ENCODE peak calls at places on chromosomes 16 and 17, in eight cellular contexts. S is AG09309; B is NCI-H1436; F is NCI-H1105; A is stimulated activated CD4-positive, alpha-beta T cell treated with anti-CD3 and anti-CD28 coated beads, Interleukin-1b, Interleukin-23, amount 100 ng/mL, for 24 hours; G is BE2C; C is immature natural killer cell; V is hypothalamus. Y is an unnamed sample.

GRCh38 chr16:73955255-73955654 is 341.4 kb upstream of the PSMD7 start:
- DNase-seq in G (no peak), C (no peak), B (no peak), A (no peak), F (no peak), S (no peak), V (no peak), Y (no peak)

GRCh38 chr16:47917118-47917517 is 238.7 kb downstream of the ABCC12 start:
- DNase-seq in G (no peak), B (no peak), A (no peak), F (no peak), V (no peak), C (no peak), S (no peak), Y (no peak)

GRCh38 chr17:39393732-39394131 is 7.7 kb downstream of the FBXL20 start:
- DNase-seq in F (no peak), B (no peak), C (no peak), S (no peak), A (no peak), G (no peak), V (no peak), Y (no peak)

GRCh38 chr17:77441130-77441920 is 300.6 kb downstream of the SEC14L1 start:
- DNase-seq in F (no peak), S (no peak), C (peak), G (peak), A (no peak), B (peak), V (no peak), Y (no peak)

GRCh38 chr16:82311528-82311927 is 141.5 kb upstream of the MPHOSPH6 start:
- DNase-seq in G (no peak), A (no peak), C (peak), S (no peak), B (no peak), V (no peak), F (no peak), Y (no peak)

GRCh38 chr17:68048996-68049395 is 13.5 kb downstream of the KPNA2 start:
- DNase-seq in C (no peak), A (no peak), S (no peak), G (no peak), B (no peak), F (no peak), V (no peak), Y (no peak)

GRCh38 chr16:86570542-86571196 is 4.0 kb downstream of the FOXC2 start:
- DNase-seq in C (no peak), A (no peak), V (no peak), G (no peak), B (no peak), S (no peak), F (no peak), Y (no peak)

GRCh38 chr17:44376124-44376523 is 12.5 kb upstream of the FAM171A2 start:
- DNase-seq in C (no peak), G (peak), F (no peak), S (no peak), A (no peak), V (no peak), B (no peak), Y (no peak)

GRCh38 chr16:85136705-85137322 is 24.5 kb upstream of the CIBAR2 start:
- DNase-seq in F (no peak), A (no peak), S (no peak), C (no peak), V (no peak), B (no peak), G (no peak), Y (no peak)

GRCh38 chr17:44602390-44602789 is 45.1 kb downstream of the FZD2 start:
- DNase-seq in G (no peak), S (no peak), A (no peak), C (no peak), F (peak), B (peak), V (no peak), Y (no peak)

GRCh38 chr16:2473425-2473926 is 1.5 kb upstream of the TBC1D24 start:
- DNase-seq in S (no peak), B (no peak), C (no peak), V (no peak), G (no peak), A (no peak), F (no peak), Y (no peak)

GRCh38 chr16:72646615-72647014 is 401.3 kb downstream of the ZFHX3 start:
- DNase-seq in A (no peak), V (no peak), F (no peak), G (peak), B (no peak), C (no peak), S (no peak), Y (no peak)

GRCh38 chr17:79540306-79540705 is 70.5 kb downstream of the RBFOX3 start:
- DNase-seq in B (no peak), G (no peak), A (no peak), F (no peak), S (no peak), V (no peak), C (no peak), Y (no peak)

GRCh38 chr16:71421911-71422310 is 19.9 kb downstream of the TLE7 start:
- DNase-seq in A (no peak), F (no peak), B (no peak), G (peak), C (no peak), V (no peak), S (no peak), Y (no peak)

GRCh38 chr17:58344047-58344790 is 7.8 kb downstream of the SUPT4H1 start:
- DNase-seq in V (no peak), B (no peak), S (no peak), A (no peak), F (no peak), C (peak), G (no peak), Y (no peak)

GRCh38 chr17:40129498-40129897 is 7.7 kb downstream of the MSL1 start:
- DNase-seq in C (no peak), V (no peak), F (no peak), G (no peak), B (no peak), A (no peak), S (no peak), Y (no peak)

GRCh38 chr16:3876695-3877094 is 3.8 kb downstream of the CREBBP start:
- DNase-seq in B (no peak), G (no peak), A (no peak), V (no peak), C (no peak), F (no peak), S (no peak), Y (no peak)

GRCh38 chr16:13793788-13794461 is 126.0 kb upstream of the ERCC4 start:
- DNase-seq in G (no peak), A (no peak), F (no peak), C (no peak), B (no peak), V (no peak), S (no peak), Y (no peak)

GRCh38 chr16:1102921-1103648 is 7.0 kb upstream of the C1QTNF8 start:
- DNase-seq in S (no peak), A (peak), C (peak), F (no peak), B (peak), V (peak), G (peak), Y (no peak)

GRCh38 chr16:5025171-5025632 is 8.5 kb downstream of the NAGPA start:
- DNase-seq in F (peak), C (no peak), A (no peak), S (no peak), G (peak), B (peak), V (peak), Y (no peak)

GRCh38 chr17:48604770-48605329 is at the start of gene HOXB6:
- DNase-seq in B (no peak), A (no peak), F (no peak), C (no peak), V (no peak), S (no peak), G (no peak), Y (no peak)

GRCh38 chr16:72992142-72992601 is 55.8 kb downstream of the ZFHX3 start:
- DNase-seq in S (no peak), F (no peak), C (no peak), G (peak), A (no peak), B (no peak), V (no peak), Y (no peak)

GRCh38 chr17:9290226-9290613 is 268.9 kb downstream of the NTN1 start:
- DNase-seq in S (no peak), G (no peak), V (no peak), C (no peak), F (no peak), B (no peak), A (no peak), Y (no peak)

GRCh38 chr16:11105038-11105903 is 150.7 kb downstream of the SOCS1 start:
- DNase-seq in C (no peak), V (no peak), G (no peak), B (peak), F (no peak), S (peak), A (no peak), Y (peak)

GRCh38 chr16:71709231-71709781 is 15.2 kb downstream of the PHLPP2 start:
- DNase-seq in S (peak), V (no peak), A (no peak), F (no peak), C (no peak), G (no peak), B (no peak), Y (no peak)

GRCh38 chr17:42325026-42325425 is 36.7 kb downstream of the STAT5A start:
- DNase-seq in S (peak), A (no peak), C (no peak), B (no peak), G (no peak), V (no peak), F (no peak), Y (peak)

GRCh38 chr16:29745126-29745852 is 501 bp downstream of the C16orf54 start:
- DNase-seq in G (no peak), S (no peak), V (no peak), A (no peak), B (no peak), C (peak), F (no peak), Y (no peak)

GRCh38 chr17:74866198-74866835 is 6.5 kb downstream of the FDXR start:
- DNase-seq in G (no peak), F (no peak), C (no peak), B (no peak), S (no peak), V (no peak), A (no peak), Y (no peak)

GRCh38 chr16:4607841-4608703 is 6.6 kb downstream of the UBALD1 start:
- DNase-seq in F (no peak), C (no peak), G (no peak), B (no peak), V (no peak), S (no peak), A (no peak), Y (no peak)

GRCh38 chr16:21184834-21185233 is 26.4 kb downstream of the LDAF1 start:
- DNase-seq in S (no peak), C (no peak), G (no peak), A (no peak), F (no peak), V (no peak), B (no peak), Y (no peak)

GRCh38 chr16:80993293-80993691 is 13.4 kb downstream of the CMC2 start:
- DNase-seq in B (no peak), V (no peak), C (no peak), A (no peak), F (no peak), S (peak), G (no peak), Y (peak)

GRCh38 chr17:28118362-28118761 is 75.9 kb downstream of the NLK start:
- DNase-seq in F (no peak), C (no peak), V (no peak), G (no peak), B (no peak), S (no peak), A (no peak), Y (no peak)

GRCh38 chr16:66290431-66290830 is 76.1 kb upstream of the CDH5 start:
- DNase-seq in F (no peak), B (no peak), G (no peak), C (no peak), A (no peak), S (no peak), V (no peak), Y (no peak)

GRCh38 chr16:64253114-64253513 is 868.7 kb downstream of the CDH11 start:
- DNase-seq in C (no peak), F (no peak), S (no peak), A (no peak), V (no peak), G (no peak), B (no peak), Y (no peak)

GRCh38 chr16:23107878-23108277 is 41.4 kb downstream of the USP31 start:
- DNase-seq in G (no peak), A (no peak), V (no peak), F (no peak), B (no peak), C (no peak), S (no peak), Y (no peak)

GRCh38 chr17:7007143-7007542 is 5.3 kb upstream of the RNASEK start:
- DNase-seq in B (no peak), S (no peak), A (no peak), F (no peak), C (no peak), G (no peak), V (no peak), Y (no peak)

GRCh38 chr17:16948587-16949376 is 23.1 kb downstream of the TNFRSF13B start:
- DNase-seq in F (no peak), S (no peak), B (no peak), A (no peak), G (no peak), C (no peak), V (no peak), Y (no peak)

Y was measured in AG04450.